ENCODE peak calls at places on chromosomes 2 and 18, in six cellular contexts. F is fibroblast of lung, T is mammary epithelial cell, O is HCT116, Y is IMR-90, H is mesenchymal stem cell. G is an unnamed sample.

GRCh38 chr2:241929551-241930490 is 60.3 kb downstream of the RTP5 start:
- DNase-seq in F (no peak), T (no peak), O (no peak), Y (no peak), H (no peak), G (no peak)

GRCh38 chr2:130759906-130760753 is 4.8 kb downstream of the AMER3 start:
- DNase-seq in F (no peak), T (peak; percentile 12), O (no peak), Y (no peak), H (no peak), G (no peak)

GRCh38 chr18:68215931-68216330 is 499.0 kb downstream of the TMX3 start:
- DNase-seq in F (peak; percentile 19), T (peak; percentile 43), O (no peak), Y (peak; percentile 45), H (peak; percentile 38), G (no peak)

GRCh38 chr2:9768388-9768787 is 74.9 kb upstream of the TAF1B start:
- DNase-seq in F (no peak), T (no peak), O (no peak), Y (no peak), H (peak; percentile 32), G (peak; percentile 47)

GRCh38 chr2:240179186-240179815 is 38.8 kb upstream of the OTOS start:
- DNase-seq in F (no peak), T (no peak), O (no peak), Y (no peak), H (no peak), G (no peak)

GRCh38 chr2:11467749-11468148 is 1.8 kb upstream of the E2F6 start:
- DNase-seq in F (no peak), T (no peak), O (no peak), Y (no peak), H (no peak), G (no peak)

GRCh38 chr2:235996419-235996818 is 171.8 kb downstream of the GBX2 start:
- DNase-seq in F (peak; percentile 4), T (no peak), O (no peak), Y (no peak), H (no peak), G (no peak)

GRCh38 chr2:223232896-223233295 is 180.9 kb downstream of the KCNE4 start:
- DNase-seq in F (no peak), T (no peak), O (no peak), Y (no peak), H (no peak), G (no peak)

GRCh38 chr2:39994151-39994550 is 215.1 kb upstream of the THUMPD2 start:
- DNase-seq in F (peak; percentile 84), T (peak; percentile 78), O (no peak), Y (peak; percentile 92), H (peak; percentile 41), G (no peak)

GRCh38 chr2:234136461-234136860 is 86.0 kb downstream of the SPP2 start:
- DNase-seq in F (no peak), T (peak; percentile 56), O (no peak), Y (no peak), H (no peak), G (no peak)

GRCh38 chr2:57733959-57734358 is 312.6 kb upstream of the VRK2 start:
- DNase-seq in F (no peak), T (no peak), O (no peak), Y (no peak), H (no peak), G (no peak)

GRCh38 chr18:59607471-59607870 is 89.8 kb downstream of the CCBE1 start:
- DNase-seq in F (no peak), T (no peak), O (no peak), Y (no peak), H (no peak), G (no peak)
- H2AFZ ChIP-seq in F (no peak overlapping the region), T (no peak overlapping the region), O (no peak overlapping the region), Y (no peak overlapping the region), H (no peak overlapping the region), G (no peak overlapping the region)

DNA sequence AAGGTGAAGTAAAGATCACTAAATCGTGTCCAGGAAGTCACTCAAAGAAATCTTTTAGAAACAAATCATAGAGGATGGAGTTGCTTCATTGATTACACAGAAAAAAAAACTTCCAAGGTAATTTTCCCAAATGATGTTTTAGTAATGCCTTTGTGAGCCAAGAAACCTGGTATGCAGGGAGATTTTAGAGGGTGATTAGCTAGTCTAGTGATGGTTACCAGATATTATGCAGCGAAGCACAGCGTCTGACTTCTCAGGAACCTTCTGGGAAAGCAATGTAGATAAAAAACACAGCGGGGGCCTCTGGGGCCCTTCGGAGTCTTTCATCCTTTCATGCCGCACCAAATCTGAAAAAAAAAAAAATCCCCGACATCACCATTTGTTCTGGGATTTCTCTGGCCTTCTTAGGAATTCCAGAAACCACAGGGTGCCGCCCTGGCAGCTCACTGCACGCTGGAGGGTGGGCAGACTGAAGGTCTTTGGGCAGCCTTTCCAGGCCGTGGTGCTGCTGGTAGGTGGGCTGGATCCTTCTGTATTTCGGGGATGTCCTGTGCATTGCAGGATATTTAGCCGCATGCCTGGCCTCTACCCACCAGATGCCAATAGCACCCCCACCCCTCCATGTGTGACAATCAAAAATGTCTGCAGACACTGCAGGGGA is 17.3 kb downstream of the ALPK2 start:
- DNase-seq in F (no peak), T (peak; percentile 67), O (no peak), Y (no peak), H (no peak), G (no peak)
- H2AFZ ChIP-seq in F (no peak overlapping the region), T (peak overlapping the region; percentile 4), O (peak overlapping the region; percentile 93), Y (peak overlapping the region; percentile 54), H (no peak overlapping the region), G (no peak overlapping the region)

DNA sequence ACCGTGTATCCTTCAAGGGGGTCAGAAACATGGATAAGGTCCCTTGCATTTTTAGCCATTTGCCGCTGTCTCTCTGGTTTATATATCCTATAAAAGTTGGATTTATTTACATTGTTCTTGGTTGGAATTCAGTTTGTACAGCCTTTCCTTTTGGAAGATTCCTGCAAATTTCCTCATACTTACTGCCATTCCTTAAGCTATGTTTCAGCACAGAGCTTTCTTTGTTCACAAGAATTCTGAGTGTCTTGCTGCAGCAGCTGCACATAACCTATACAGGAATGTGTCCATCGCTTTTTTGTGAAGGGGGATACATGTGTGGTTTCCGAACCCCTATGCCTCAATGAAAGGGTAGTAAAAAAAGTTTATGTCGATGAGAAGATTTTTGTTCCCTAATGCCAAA is 48.3 kb upstream of the CCDC68 start:
- DNase-seq in F (no peak), T (no peak), O (no peak), Y (peak; percentile 13), H (no peak), G (no peak)
- H2AFZ ChIP-seq in F (no peak overlapping the region), T (no peak overlapping the region), O (no peak overlapping the region), Y (no peak overlapping the region), H (no peak overlapping the region), G (no peak overlapping the region)

DNA sequence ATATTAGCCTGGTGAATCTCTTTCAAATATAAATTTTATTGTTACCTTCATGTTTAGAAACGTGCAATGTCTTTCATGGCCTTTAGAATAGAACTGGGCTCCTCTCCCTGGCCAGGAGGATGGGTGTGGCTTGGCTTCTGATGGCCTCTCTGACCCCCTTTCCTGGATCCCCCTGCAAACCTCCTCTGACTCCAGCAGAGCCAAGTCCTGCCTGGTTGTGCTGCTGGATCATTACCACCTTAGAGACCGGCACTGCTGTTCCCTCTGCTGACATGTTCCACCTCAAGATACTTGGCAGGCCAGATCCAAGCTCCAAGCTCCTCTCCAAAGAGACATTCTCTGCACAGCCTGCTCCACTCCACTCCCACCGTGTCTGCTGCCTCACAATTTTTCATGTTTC is 823.8 kb upstream of the HS6ST1 start:
- DNase-seq in F (no peak), T (no peak), O (no peak), Y (no peak), H (no peak), G (no peak)
- H2AFZ ChIP-seq in F (no peak overlapping the region), T (no peak overlapping the region), O (no peak overlapping the region), Y (no peak overlapping the region), H (no peak overlapping the region), G (no peak overlapping the region)

GRCh38 chr2:108370080-108370479 is 7.7 kb upstream of the SULT1C4 start:
- DNase-seq in F (no peak), T (no peak), O (no peak), Y (peak; percentile 71), H (peak; percentile 35), G (peak; percentile 79)
- H2AFZ ChIP-seq in F (no peak overlapping the region), T (no peak overlapping the region), O (no peak overlapping the region), Y (no peak overlapping the region), H (no peak overlapping the region), G (no peak overlapping the region)

DNA sequence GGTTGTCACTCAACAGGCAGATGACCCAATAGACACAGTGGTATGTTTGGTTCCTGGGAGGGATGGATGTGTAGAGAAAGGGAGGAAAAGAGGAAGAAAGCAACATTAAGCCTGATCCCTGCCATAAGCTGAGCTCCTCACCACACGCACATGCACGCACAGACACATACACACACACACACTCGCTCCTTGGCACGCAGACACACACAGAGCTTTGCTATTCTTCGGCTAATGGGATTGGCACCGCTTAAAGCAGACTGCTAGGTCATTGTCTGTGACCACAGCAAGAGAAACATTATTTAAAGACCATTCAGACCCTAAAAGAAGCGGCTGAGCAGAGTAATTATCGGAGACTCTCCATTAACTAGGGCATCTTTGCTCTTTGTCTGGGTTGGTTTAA is 14.3 kb upstream of the PLEKHM3 start:
- DNase-seq in F (no peak), T (no peak), O (no peak), Y (no peak), H (no peak), G (no peak)
- H2AFZ ChIP-seq in F (no peak overlapping the region), T (no peak overlapping the region), O (no peak overlapping the region), Y (peak overlapping the region; percentile 54), H (no peak overlapping the region), G (no peak overlapping the region)

GRCh38 chr2:17441790-17442189 is 76.5 kb downstream of the RAD51AP2 start:
- DNase-seq in F (no peak), T (no peak), O (no peak), Y (no peak), H (no peak), G (no peak)
- H2AFZ ChIP-seq in F (no peak overlapping the region), T (no peak overlapping the region), O (no peak overlapping the region), Y (no peak overlapping the region), H (no peak overlapping the region), G (no peak overlapping the region)

GRCh38 chr2:152098798-152099654 is at the start of gene CACNB4:
- DNase-seq in F (peak; percentile 17), T (no peak), O (no peak), Y (no peak), H (peak; percentile 23), G (no peak)
- H2AFZ ChIP-seq in F (peak within 1 kb of the TSS; percentile 41), T (peak within 1 kb of the TSS; percentile 80), O (peak within 1 kb of the TSS; percentile 51), Y (peak within 1 kb of the TSS; percentile 87), H (no peak within 1 kb of the TSS), G (no peak within 1 kb of the TSS)

DNA sequence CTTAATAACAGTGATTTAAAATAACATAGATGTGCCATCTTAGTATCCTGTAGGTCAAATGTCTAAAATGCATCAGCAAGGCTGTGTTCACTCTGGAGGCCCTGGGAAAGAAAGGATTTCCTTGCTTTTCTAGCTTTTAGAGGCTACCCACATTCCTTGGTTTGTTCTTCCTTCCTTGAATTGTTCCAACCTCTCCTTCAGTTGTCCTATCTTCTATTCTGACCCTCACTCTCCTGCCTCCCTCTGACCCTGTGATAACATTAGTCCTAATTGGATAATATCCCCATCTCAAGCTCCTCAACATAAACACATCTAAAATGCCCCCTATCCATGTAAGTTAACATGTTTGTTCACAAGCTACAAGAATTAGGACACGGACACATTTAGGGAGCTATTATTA is 733.5 kb downstream of the SOCS6 start:
- DNase-seq in F (no peak), T (no peak), O (no peak), Y (no peak), H (no peak), G (no peak)
- H2AFZ ChIP-seq in F (no peak overlapping the region), T (no peak overlapping the region), O (no peak overlapping the region), Y (no peak overlapping the region), H (no peak overlapping the region), G (no peak overlapping the region)